ENCODE peak calls at places on chromosomes 2 and 18, in four cellular contexts. One of them, this sample, is unnamed.

GRCh38 chr2:226794077-226794670 is 5.4 kb downstream of the IRS1 start:
- DNase-seq in K562: no peak
- DNase-seq in GM12878: no peak
- DNase-seq in HepG2: no peak
- DNase-seq in this sample: no peak

GRCh38 chr2:26595146-26595545 is 46.0 kb downstream of the CIB4 start:
- DNase-seq in K562: no peak
- DNase-seq in GM12878: no peak
- DNase-seq in HepG2: no peak
- DNase-seq in this sample: no peak

GRCh38 chr2:70678576-70679143 is 89.3 kb downstream of the ADD2 start:
- DNase-seq in K562: no peak
- DNase-seq in GM12878: no peak
- DNase-seq in HepG2: no peak
- DNase-seq in this sample: no peak

GRCh38 chr2:230913406-230913805 is 11.6 kb downstream of the GPR55 start:
- DNase-seq in K562: peak
- DNase-seq in GM12878: no peak
- DNase-seq in HepG2: peak
- DNase-seq in this sample: peak

GRCh38 chr2:148817210-148817708 is 57.8 kb upstream of the KIF5C start:
- DNase-seq in K562: no peak
- DNase-seq in GM12878: no peak
- DNase-seq in HepG2: no peak
- DNase-seq in this sample: no peak

GRCh38 chr2:176126929-176127768 is 2.4 kb upstream of the HOXD8 start:
- DNase-seq in K562: peak
- DNase-seq in GM12878: no peak
- DNase-seq in HepG2: peak
- DNase-seq in this sample: no peak

GRCh38 chr2:84808279-84808678 is 72.6 kb downstream of the TRABD2A start:
- DNase-seq in K562: no peak
- DNase-seq in GM12878: no peak
- DNase-seq in HepG2: no peak
- DNase-seq in this sample: no peak

GRCh38 chr18:49481317-49481716 is 5.7 kb downstream of the C18orf32 start:
- DNase-seq in K562: no peak
- DNase-seq in GM12878: no peak
- DNase-seq in HepG2: no peak
- DNase-seq in this sample: no peak

GRCh38 chr2:88074854-88075292 is 7.2 kb downstream of the SMYD1 start:
- DNase-seq in K562: no peak
- DNase-seq in GM12878: no peak
- DNase-seq in HepG2: no peak
- DNase-seq in this sample: no peak

GRCh38 chr2:226795281-226796011 is 4.2 kb downstream of the IRS1 start:
- DNase-seq in K562: no peak
- DNase-seq in GM12878: no peak
- DNase-seq in HepG2: no peak
- DNase-seq in this sample: no peak

DNA sequence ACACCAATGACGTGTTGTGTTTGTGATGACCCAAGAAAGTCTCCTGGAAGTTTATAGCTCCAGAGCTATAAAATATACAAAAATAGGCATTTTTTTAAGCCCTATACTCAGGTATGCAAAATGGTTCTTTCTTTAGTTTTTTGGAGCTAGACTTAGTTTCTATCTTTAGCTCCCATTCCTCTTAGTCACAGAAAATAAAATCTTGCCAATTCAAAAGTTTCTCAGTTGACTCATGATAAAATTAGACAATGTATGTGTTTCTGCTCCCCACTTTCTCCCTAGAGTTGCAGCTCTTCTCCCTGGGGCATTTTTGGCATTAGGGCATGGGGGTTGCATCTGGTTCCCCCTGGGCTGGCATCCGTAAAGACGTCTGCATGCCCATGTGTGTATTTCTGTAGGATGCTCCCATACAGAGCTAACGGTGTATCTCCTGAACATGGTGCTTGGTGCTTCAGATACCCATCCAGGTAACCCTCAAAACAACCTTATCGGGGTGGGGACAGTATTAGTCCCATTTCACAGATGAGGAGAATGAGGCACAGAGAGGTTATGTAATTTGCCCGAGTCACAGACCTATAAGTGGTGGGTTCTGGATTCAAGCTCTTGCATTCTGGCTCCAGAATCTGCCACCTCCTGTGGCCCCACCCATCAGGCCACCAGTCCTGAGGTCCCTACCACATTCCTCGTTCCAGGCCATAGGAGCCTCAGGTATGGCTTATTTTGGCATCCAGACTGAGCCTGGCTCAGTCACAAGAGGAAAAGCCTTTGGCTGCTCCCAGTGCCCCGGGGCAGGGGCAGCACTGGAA is 43.1 kb upstream of the ASAP2 start:
- DNase-seq in K562: no peak
- DNase-seq in GM12878: no peak
- DNase-seq in HepG2: no peak
- DNase-seq in this sample: no peak
- TF ChIP-seq SP1 in K562: no peak
- TF ChIP-seq SP1 in GM12878: no peak
- TF ChIP-seq SP1 in HepG2: no peak
- TF ChIP-seq SP1 in this sample: no peak

GRCh38 chr2:102755284-102755683 is 6.5 kb upstream of the TMEM182 start:
- DNase-seq in K562: no peak
- DNase-seq in GM12878: no peak
- DNase-seq in HepG2: no peak
- DNase-seq in this sample: no peak
- TF ChIP-seq BHLHE40 in K562: no peak
- TF ChIP-seq BHLHE40 in GM12878: no peak
- TF ChIP-seq BHLHE40 in HepG2: no peak
- TF ChIP-seq BHLHE40 in this sample: no peak

DNA sequence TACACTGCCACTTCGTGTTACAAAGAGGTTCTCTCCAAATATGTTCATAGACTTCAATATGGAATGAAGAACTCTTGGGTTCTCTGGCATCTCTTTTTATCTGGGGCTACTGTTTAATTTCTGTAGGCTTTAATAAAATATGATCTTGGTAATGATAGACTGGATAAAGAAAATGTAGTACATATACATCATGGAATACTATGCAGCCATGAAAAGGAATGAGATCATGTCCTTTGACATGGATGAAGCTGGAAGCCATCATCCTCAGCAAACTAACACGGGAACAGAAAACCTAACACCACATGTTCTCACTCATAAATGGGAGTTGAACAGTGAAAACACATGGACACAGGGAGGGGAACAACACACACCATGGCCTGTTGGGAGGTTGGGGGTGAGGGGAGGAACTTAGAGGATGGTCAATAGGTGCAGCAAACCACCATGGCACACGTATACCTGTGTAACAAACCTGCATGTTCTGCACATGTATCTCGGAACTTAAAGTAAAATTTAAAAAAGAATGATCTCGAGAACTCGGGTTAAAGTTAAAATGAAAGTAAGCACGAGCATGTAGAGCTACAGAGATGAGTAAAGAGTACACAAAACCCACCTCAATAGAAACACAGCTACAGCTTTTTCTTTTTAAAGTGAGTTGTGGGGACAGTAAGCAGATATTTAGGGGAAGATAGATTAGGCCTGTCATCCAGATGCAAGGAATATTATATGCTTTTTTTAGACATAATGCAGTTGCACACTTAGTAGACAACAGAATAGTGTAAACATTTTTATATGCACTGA is 102.3 kb downstream of the SGPP2 start:
- DNase-seq in K562: no peak
- DNase-seq in GM12878: no peak
- DNase-seq in HepG2: no peak
- DNase-seq in this sample: no peak
- TF ChIP-seq SP1 in K562: no peak
- TF ChIP-seq SP1 in GM12878: no peak
- TF ChIP-seq SP1 in HepG2: no peak
- TF ChIP-seq SP1 in this sample: no peak

DNA sequence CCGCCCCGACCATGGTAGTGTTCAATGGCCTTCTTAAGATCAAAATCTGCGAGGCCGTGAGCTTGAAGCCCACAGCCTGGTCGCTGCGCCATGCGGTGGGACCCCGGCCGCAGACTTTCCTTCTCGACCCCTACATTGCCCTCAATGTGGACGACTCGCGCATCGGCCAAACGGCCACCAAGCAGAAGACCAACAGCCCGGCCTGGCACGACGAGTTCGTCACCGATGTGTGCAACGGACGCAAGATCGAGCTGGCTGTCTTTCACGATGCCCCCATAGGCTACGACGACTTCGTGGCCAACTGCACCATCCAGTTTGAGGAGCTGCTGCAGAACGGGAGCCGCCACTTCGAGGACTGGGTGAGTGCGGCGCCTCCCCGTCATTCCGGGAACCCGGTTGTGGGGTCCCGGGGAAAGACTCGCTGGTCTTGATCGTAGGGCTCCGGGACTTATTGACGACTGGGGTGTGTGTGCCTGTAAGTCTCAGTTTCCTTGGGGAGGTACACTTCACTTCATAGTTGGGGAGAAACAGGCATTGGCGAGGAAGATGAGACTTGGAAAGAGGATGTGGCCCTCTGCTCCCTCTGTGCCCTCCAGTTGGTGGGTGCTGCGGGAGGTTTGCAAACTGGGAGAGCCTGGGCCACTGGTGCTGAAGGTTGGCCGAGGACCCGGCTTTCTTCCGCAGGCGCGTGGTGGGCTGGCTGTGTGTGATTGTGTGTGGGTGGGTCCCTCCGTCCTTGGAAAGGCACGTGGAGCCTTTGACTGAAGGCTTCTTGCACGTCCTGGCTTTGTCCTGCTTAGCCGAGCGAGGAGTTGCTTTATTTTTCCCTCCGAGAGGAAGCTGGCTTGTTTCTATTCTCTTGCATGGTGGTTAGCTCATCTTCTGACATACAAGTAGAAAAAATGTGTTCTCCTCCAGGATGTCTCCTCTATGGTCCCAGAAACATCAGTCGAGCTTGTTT is 895 bp downstream of the PRKCE start:
- DNase-seq in K562: no peak
- DNase-seq in GM12878: no peak
- DNase-seq in HepG2: no peak
- DNase-seq in this sample: peak
- TF ChIP-seq BHLHE40 in K562: no peak
- TF ChIP-seq BHLHE40 in GM12878: peak
- TF ChIP-seq BHLHE40 in HepG2: no peak
- TF ChIP-seq BHLHE40 in this sample: no peak

DNA sequence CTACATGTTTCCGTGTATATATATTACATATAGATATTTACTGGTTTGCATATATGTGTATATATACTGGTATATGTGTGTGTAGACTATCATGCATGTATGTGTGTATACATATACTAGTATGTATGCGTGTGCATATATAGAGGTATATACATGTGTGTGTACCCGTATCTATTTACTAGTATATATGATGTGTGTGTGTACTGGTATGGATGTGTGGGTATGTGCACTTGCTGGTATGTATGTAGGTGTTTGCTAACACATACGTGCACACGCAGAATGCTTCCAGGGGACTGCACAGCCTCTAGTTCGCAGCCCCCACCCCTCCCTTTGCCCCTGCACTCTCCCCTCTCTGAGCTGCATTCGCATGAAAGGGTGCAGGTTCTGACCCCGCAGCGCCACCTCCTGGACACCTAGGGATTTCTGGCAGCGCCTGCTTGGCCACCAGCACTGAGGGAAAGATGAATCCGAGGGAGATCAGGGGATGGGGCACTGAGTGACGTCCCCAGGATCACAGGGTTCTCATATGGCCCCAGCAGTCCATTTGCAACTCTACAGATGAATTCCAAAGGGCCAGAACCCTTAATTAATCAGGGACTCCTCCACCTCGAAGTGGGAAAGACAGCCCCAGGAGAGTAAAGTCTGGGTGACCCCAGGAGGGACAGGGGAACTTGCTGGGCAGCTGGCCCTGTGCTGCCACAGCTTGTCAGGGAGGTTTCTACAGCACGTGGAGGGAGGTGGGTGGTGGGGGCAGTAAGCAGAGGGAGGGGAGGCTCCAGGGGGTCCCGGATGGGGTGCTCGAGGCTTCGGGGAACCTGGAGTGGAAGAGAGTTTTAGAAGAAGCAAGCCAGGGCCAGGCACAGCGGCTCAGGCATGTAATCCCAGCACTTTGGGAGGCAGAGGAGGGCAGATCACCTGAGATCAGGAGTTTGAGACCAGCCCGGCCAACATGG is 66.8 kb upstream of the ASAP2 start:
- DNase-seq in K562: peak
- DNase-seq in GM12878: no peak
- DNase-seq in HepG2: peak
- DNase-seq in this sample: peak
- TF ChIP-seq SP1 in K562: no peak
- TF ChIP-seq SP1 in GM12878: no peak
- TF ChIP-seq SP1 in HepG2: no peak
- TF ChIP-seq SP1 in this sample: no peak

GRCh38 chr2:69026026-69026425 is 13.0 kb downstream of the ANTXR1 start:
- DNase-seq in K562: peak
- DNase-seq in GM12878: peak
- DNase-seq in HepG2: peak
- DNase-seq in this sample: peak
- TF ChIP-seq BHLHE40 in K562: no peak
- TF ChIP-seq BHLHE40 in GM12878: no peak
- TF ChIP-seq BHLHE40 in HepG2: no peak
- TF ChIP-seq BHLHE40 in this sample: no peak

This sample was measured in HEK293T.